ENCODE peak calls at places on chromosome 4, in four cellular contexts. Q is CD8-positive, alpha-beta memory T cell; J is suprapubic skin; E is CD4-positive, alpha-beta memory T cell. Z is an unnamed sample. For H3K36me3, the result is how much of the 10 kb centered on the place peaks cover.

GRCh38 chr4:17398035-17398434 is 113.9 kb downstream of the QDPR start:
- DNase-seq in J (no peak), Q (no peak), E (no peak), Z (no peak)

GRCh38 chr4:158578476-158578875 is 56.8 kb downstream of the RXFP1 start:
- DNase-seq in E (no peak), Q (no peak), J (no peak), Z (no peak)

GRCh38 chr4:181030961-181031360 is 1212.2 kb upstream of the TENM3 start:
- DNase-seq in E (no peak), Q (no peak), J (no peak), Z (no peak)

GRCh38 chr4:183503497-183504063 is 1.3 kb upstream of the ING2 start:
- DNase-seq in Q (no peak), E (peak), J (peak), Z (no peak)

GRCh38 chr4:21884615-21885014 is 64.0 kb downstream of the KCNIP4 start:
- DNase-seq in Q (no peak), J (no peak), E (no peak), Z (no peak)

GRCh38 chr4:155692990-155693659 is 26.5 kb downstream of the GUCY1A1 start:
- DNase-seq in E (no peak), J (no peak), Q (no peak), Z (no peak)

GRCh38 chr4:124806403-124806802 is 93.9 kb upstream of the ANKRD50 start:
- DNase-seq in J (no peak), Q (no peak), E (no peak), Z (no peak)

GRCh38 chr4:179595671-179596410 is 2153.6 kb upstream of the AGA start:
- DNase-seq in J (no peak), E (no peak), Q (no peak), Z (no peak)

GRCh38 chr4:5500165-5500564 is 208.2 kb downstream of the EVC2 start:
- DNase-seq in J (no peak), E (no peak), Q (no peak), Z (no peak)

GRCh38 chr4:81343046-81343445 is 128.0 kb upstream of the PRKG2 start:
- DNase-seq in Q (no peak), J (no peak), E (no peak), Z (no peak)

GRCh38 chr4:35175894-35176293 is 1068.4 kb downstream of the ARAP2 start:
- DNase-seq in E (no peak), Q (no peak), J (no peak), Z (no peak)

GRCh38 chr4:6546681-6547447 is 28.1 kb upstream of the MAN2B2 start:
- DNase-seq in E (peak), J (no peak), Q (peak), Z (peak)

GRCh38 chr4:79237836-79238235 is 88.0 kb downstream of the NAA11 start:
- DNase-seq in Q (no peak), J (no peak), E (no peak), Z (no peak)

GRCh38 chr4:7003176-7003878 is 39.8 kb upstream of the TADA2B start:
- DNase-seq in J (no peak), E (no peak), Q (no peak), Z (no peak)

GRCh38 chr4:178602833-178603232 is 1160.6 kb upstream of the AGA start:
- DNase-seq in J (no peak), Q (no peak), E (no peak), Z (no peak)

GRCh38 chr4:119661231-119661630 is 32.6 kb upstream of the PDE5A start:
- DNase-seq in E (no peak), Q (no peak), J (no peak), Z (no peak)

GRCh38 chr4:92447265-92447905 is 143.6 kb downstream of the GRID2 start:
- DNase-seq in Q (no peak), E (no peak), J (no peak), Z (no peak)

GRCh38 chr4:139555705-139556070 is 331 bp downstream of the SETD7 start:
- DNase-seq in E (no peak), Q (no peak), J (peak), Z (no peak)

GRCh38 chr4:124132161-124132560 is 580.4 kb downstream of the ANKRD50 start:
- DNase-seq in E (no peak), J (no peak), Q (no peak), Z (no peak)

GRCh38 chr4:34279011-34279410 is 1965.3 kb downstream of the ARAP2 start:
- DNase-seq in J (no peak), Q (no peak), E (no peak), Z (no peak)

GRCh38 chr4:168218663-168219062 is 99.9 kb downstream of the DDX60 start:
- DNase-seq in Q (no peak), J (no peak), E (no peak), Z (no peak)

GRCh38 chr4:92304073-92304472 is 307 bp downstream of the GRID2 start:
- DNase-seq in Q (no peak), J (no peak), E (no peak), Z (no peak)

GRCh38 chr4:54844911-54845310 is 187.2 kb downstream of the KIT start:
- DNase-seq in Q (no peak), E (no peak), J (no peak), Z (no peak)

GRCh38 chr4:95095352-95095974 is 337.7 kb downstream of the BMPR1B start:
- DNase-seq in J (no peak), E (no peak), Q (no peak), Z (no peak)

GRCh38 chr4:30836231-30836630 is 116.1 kb downstream of the PCDH7 start:
- DNase-seq in E (no peak), Q (no peak), J (no peak), Z (no peak)

GRCh38 chr4:32662803-32663202 is 1942.6 kb downstream of the PCDH7 start:
- DNase-seq in E (no peak), J (no peak), Q (no peak), Z (no peak)

GRCh38 chr4:71941001-71941400 is 90.8 kb upstream of the NPFFR2 start:
- DNase-seq in E (no peak), Q (no peak), J (no peak), Z (no peak)

GRCh38 chr4:8259743-8260430 is 9.7 kb upstream of the HTRA3 start:
- DNase-seq in Q (no peak), E (no peak), J (no peak), Z (no peak)

GRCh38 chr4:41022116-41022515 is 192.2 kb downstream of the APBB2 start:
- DNase-seq in Q (no peak), E (no peak), J (no peak), Z (no peak)

GRCh38 chr4:86818211-86818610 is 31.0 kb downstream of the SLC10A6 start:
- DNase-seq in E (no peak), J (no peak), Q (no peak), Z (no peak)

GRCh38 chr4:169940460-169940859 is 85.7 kb downstream of the MFAP3L start:
- DNase-seq in E (no peak), J (no peak), Q (no peak), Z (no peak)

GRCh38 chr4:76538296-76538695 is 103.3 kb downstream of the SHROOM3 start:
- DNase-seq in E (no peak), Q (no peak), J (no peak), Z (no peak)

GRCh38 chr4:139239127-139239772 is 40.8 kb downstream of the MGARP start:
- DNase-seq in Q (no peak), J (no peak), E (no peak), Z (no peak)

DNA sequence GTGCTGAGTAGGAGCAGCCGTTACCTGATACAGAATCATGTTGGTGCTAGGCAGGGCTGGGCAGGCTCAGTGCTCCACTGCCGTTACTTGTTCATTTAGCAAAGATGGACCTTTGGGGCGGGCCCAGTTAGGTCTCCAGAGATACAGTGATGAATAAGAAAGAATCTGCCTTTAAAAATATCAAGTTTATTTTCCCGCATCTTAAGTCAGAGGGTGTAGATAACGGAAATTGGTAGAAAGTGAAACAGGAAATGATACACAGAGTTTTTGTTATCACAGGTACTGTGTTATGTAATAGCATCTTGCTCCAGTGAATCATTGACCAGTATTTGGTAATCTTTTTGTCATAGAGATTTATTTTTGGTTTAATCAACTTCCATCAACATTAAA is 5.5 kb downstream of the TMEM131L start:
- DNase-seq in E (peak), J (no peak), Q (peak), Z (peak)
- H3K4me3 ChIP-seq in E (peak), J (no peak), Q (peak), Z (peak)

GRCh38 chr4:48853604-48854394 is 22.9 kb downstream of the OCIAD1 start:
- DNase-seq in Q (no peak), J (no peak), E (no peak), Z (no peak)
- H3K36me3 ChIP-seq in Q (under half), J (half or more), E (under half), Z (under half)

DNA sequence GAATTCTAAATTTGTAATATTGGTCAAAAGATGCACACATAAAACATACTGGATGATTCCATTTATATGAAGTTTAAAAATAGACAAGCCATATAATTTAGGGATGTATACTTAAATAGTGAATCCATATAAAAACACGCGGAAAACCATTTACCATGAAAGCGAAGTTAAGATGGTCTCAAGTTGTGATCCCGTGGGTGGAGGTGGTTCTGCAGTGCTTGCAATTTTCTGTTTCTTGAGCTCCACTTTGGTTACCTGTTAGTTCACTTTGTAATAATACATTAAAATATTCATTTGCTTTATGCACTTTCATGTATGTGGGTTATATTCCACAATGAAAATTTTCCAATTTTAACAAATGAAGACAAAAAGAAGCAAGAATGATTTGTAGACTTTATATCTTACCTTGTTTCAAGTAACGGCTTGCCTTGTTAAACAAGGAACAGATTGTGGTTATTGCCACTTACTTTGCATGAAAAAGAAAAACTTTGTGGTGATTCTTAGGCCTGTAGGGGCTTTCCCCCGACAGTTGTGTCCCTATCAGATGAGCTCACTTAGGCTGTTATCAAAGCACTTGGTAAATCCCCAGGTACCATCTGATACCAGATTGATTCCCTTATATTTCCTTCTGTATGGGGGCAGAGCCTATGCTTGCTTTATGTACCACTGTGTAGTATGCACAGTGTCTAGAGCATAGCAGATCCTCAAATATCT is 12.2 kb downstream of the UCP1 start:
- DNase-seq in J (no peak), Q (no peak), E (peak), Z (peak)
- H3K4me3 ChIP-seq in J (no peak), Q (no peak), E (no peak), Z (peak)

DNA sequence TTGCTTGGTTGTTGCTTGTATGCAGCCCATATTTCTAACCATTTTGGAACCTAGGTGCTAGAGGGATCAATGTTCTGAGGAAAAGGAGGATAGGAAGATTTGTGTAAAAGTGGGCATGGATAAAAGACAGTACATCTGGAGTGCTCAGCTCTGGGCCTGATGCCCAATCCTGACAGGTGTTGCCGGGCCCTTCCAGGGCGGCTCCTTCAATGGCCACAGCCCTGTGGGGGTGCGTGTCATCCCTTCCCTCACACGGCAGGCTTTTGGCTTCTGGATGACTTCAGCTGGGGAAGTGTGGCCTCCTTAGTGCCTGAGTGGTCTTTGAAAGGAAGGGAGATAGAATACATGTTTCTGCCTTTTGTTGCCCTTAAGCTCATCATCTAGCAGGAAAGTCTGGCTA is 47.2 kb downstream of the NELFA start:
- DNase-seq in E (no peak), Q (no peak), J (no peak), Z (no peak)
- H3K36me3 ChIP-seq in E (under half), Q (under half), J (half or more), Z (under half)

GRCh38 chr4:25914670-25915358 is 794 bp downstream of the SMIM20 start:
- DNase-seq in J (no peak), Q (no peak), E (no peak), Z (no peak)
- H3K4me3 ChIP-seq in J (peak), Q (peak), E (peak), Z (peak)

GRCh38 chr4:186633844-186634243 is 78.5 kb upstream of the MTNR1A start:
- DNase-seq in J (no peak), Q (no peak), E (no peak), Z (no peak)
- H3K36me3 ChIP-seq in J (half or more), Q (under half), E (under half), Z (under half)

DNA sequence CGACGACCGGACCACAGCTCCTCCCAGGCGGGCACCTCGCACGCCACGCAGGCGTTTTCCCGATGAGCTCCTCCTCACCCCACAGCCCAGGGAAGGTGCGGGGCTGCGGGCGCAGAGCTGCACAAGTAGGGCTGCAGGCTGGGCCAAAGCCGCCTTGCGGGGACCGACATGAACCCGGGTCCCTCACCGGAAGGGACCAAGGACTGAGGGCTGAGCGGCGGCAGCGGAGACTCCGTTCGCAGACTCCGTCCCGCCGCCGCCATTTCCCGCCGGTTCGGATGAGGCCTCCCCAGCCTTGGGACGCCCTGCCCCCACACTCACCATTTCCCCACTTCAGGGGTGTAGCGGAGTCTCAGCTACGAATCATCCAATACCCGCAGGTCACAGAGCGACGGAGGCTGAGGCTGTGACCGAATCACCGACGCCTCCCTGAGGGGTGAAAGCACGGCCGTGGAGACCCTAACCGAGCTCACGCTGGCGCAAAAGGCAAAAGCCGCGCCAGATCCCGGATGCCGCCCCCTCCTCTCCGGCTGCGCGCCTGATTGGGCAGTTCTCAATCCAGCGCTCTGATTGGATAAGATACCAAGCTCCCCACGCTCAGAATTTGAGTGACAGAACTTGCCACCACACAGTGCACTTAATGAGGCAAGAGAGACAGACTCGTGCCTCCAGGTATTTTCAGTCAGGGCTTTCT is at the start of gene ZNF732:
- DNase-seq in E (no peak), J (peak), Q (no peak), Z (no peak)
- H3K4me3 ChIP-seq in E (no peak), J (peak), Q (no peak), Z (no peak)

DNA sequence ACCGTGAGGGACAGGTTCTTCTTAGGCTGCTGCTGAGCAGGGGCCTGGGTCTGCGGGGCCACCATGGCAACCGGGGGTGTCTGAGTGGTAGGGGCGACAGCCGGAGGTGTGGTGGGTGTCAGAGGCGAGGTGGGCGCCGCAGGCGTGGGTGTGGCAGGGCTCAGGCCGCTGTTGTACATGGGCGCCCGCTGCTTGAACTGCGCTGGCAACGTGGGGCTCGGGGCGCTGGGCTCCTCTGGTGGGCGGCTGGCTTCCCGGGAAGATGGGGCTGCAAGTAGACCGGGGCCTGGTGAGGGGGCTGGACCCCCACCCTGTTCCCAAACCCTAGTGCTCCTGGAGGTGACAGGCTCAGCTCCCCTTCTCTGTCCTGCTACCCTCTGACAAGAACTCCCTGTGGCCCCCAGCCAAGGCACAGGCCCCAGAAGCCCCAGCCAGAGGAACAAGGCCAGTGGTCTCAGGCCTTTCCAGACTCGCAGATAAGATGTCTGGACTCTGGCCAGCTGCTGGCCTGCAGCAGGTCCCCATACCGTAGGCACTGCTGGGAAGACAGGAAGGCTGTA is 24.8 kb downstream of the NELFA start:
- DNase-seq in J (no peak), E (no peak), Q (no peak), Z (no peak)
- H3K36me3 ChIP-seq in J (half or more), E (under half), Q (under half), Z (under half)